ENCODE peak calls at places on chromosome 4, in ten cellular contexts. F, H, J, Z, T, G, B, O, N and W are unnamed samples.

GRCh38 chr4:173526034-173526482 is 4.0 kb downstream of the HAND2 start:
- DNase-seq in F (no peak), H (no peak), J (no peak), Z (no peak), T (no peak), G (no peak), B (no peak), O (no peak), N (peak; percentile 53), W (no peak)

GRCh38 chr4:169314906-169315305 is 44.1 kb upstream of the SH3RF1 start:
- DNase-seq in F (peak; percentile 89), H (peak; percentile 78), J (peak; percentile 68), Z (peak; percentile 82), T (peak; percentile 29), G (peak; percentile 97), B (peak; percentile 92), O (peak; percentile 1), N (peak; percentile 69), W (peak; percentile 53)

GRCh38 chr4:37825943-37826281 is 574 bp upstream of the PGM2 start:
- DNase-seq in F (no peak), H (no peak), J (no peak), Z (no peak), T (no peak), G (peak; percentile 41), B (no peak), O (no peak), N (no peak), W (no peak)

GRCh38 chr4:81084029-81084428 is 53.5 kb downstream of the BMP3 start:
- DNase-seq in F (no peak), H (no peak), J (peak; percentile 53), Z (no peak), T (no peak), G (no peak), B (no peak), O (no peak), N (peak; percentile 64), W (no peak)

GRCh38 chr4:72525938-72526337 is 43.1 kb downstream of the ADAMTS3 start:
- DNase-seq in F (no peak), H (peak; percentile 74), J (peak; percentile 88), Z (peak; percentile 85), T (no peak), G (no peak), B (peak; percentile 76), O (no peak), N (peak; percentile 91), W (no peak)

GRCh38 chr4:8435656-8436121 is 4.8 kb downstream of the ACOX3 start:
- DNase-seq in F (no peak), H (no peak), J (peak; percentile 20), Z (no peak), T (no peak), G (no peak), B (no peak), O (no peak), N (peak; percentile 37), W (peak; percentile 56)

GRCh38 chr4:90958256-90958895 is 831.2 kb downstream of the CCSER1 start:
- DNase-seq in F (no peak), H (no peak), J (peak; percentile 92), Z (no peak), T (no peak), G (no peak), B (no peak), O (no peak), N (peak; percentile 51), W (no peak)

GRCh38 chr4:106763044-106763443 is 273.1 kb downstream of the DKK2 start:
- DNase-seq in F (no peak), H (no peak), J (peak; percentile 6), Z (no peak), T (no peak), G (no peak), B (no peak), O (no peak), N (no peak), W (no peak)

GRCh38 chr4:65670331-65671031 is at the start of gene EPHA5:
- DNase-seq in F (no peak), H (peak; percentile 48), J (peak; percentile 36), Z (peak; percentile 55), T (peak; percentile 58), G (peak; percentile 19), B (peak; percentile 78), O (no peak), N (peak; percentile 90), W (peak; percentile 60)

GRCh38 chr4:65167719-65168118 is 502.6 kb downstream of the EPHA5 start:
- DNase-seq in F (no peak), H (no peak), J (no peak), Z (no peak), T (no peak), G (no peak), B (no peak), O (no peak), N (no peak), W (no peak)

GRCh38 chr4:183426507-183426906 is 17.9 kb upstream of the CDKN2AIP start:
- DNase-seq in F (no peak), H (no peak), J (no peak), Z (no peak), T (no peak), G (no peak), B (no peak), O (no peak), N (no peak), W (no peak)

GRCh38 chr4:20127626-20128025 is 124.1 kb upstream of the SLIT2 start:
- DNase-seq in F (no peak), H (no peak), J (peak; percentile 2), Z (no peak), T (no peak), G (no peak), B (no peak), O (no peak), N (no peak), W (no peak)

GRCh38 chr4:20122198-20122988 is 129.3 kb upstream of the SLIT2 start:
- DNase-seq in F (no peak), H (no peak), J (no peak), Z (no peak), T (no peak), G (no peak), B (no peak), O (no peak), N (no peak), W (no peak)

GRCh38 chr4:20126906-20127305 is 124.8 kb upstream of the SLIT2 start:
- DNase-seq in F (no peak), H (no peak), J (peak; percentile 8), Z (no peak), T (no peak), G (no peak), B (no peak), O (no peak), N (no peak), W (no peak)

GRCh38 chr4:20124317-20125026 is 127.2 kb upstream of the SLIT2 start:
- DNase-seq in F (no peak), H (no peak), J (no peak), Z (no peak), T (no peak), G (no peak), B (no peak), O (no peak), N (no peak), W (no peak)
- TF ChIP-seq CTCF in F (no peak), H (no peak), J (no peak), Z (no peak), T (no peak), G (no peak), B (no peak), O (no peak), N (no peak), W (no peak)

DNA sequence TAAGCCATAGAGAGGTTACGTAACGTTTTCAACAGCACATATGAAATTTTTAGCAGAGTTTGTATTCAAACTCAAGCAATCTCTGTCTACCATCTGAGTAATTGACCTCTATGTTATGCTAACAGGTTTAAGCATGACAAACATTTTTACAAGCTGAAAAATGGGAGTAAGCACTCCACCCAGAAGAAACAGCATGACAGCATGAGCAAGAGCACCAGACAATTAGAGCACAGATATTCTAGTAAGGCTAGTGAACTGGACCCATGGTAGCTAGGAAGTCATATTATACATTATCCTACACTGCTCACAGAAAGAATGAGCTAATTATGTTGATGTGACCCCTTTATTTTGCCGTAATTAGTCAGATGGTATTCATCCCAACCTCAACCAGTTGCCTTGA is 200.5 kb downstream of the PABPC4L start:
- DNase-seq in F (no peak), H (no peak), J (no peak), Z (no peak), T (no peak), G (no peak), B (no peak), O (no peak), N (no peak), W (no peak)
- H3K4me3 ChIP-seq in F (no peak overlapping the region), H (no peak overlapping the region), J (no peak overlapping the region), Z (no peak overlapping the region), T (no peak overlapping the region), G (no peak overlapping the region), B (no peak overlapping the region), O (no peak overlapping the region), N (no peak overlapping the region), W (no peak overlapping the region)

GRCh38 chr4:19575959-19576358 is 675.7 kb upstream of the SLIT2 start:
- DNase-seq in F (no peak), H (no peak), J (no peak), Z (no peak), T (no peak), G (no peak), B (no peak), O (no peak), N (peak; percentile 61), W (no peak)

GRCh38 chr4:19580090-19580489 is 671.6 kb upstream of the SLIT2 start:
- DNase-seq in F (no peak), H (no peak), J (peak; percentile 75), Z (no peak), T (no peak), G (no peak), B (no peak), O (no peak), N (peak; percentile 86), W (no peak)

GRCh38 chr4:19577121-19577520 is 674.6 kb upstream of the SLIT2 start:
- DNase-seq in F (no peak), H (no peak), J (peak; percentile 40), Z (no peak), T (no peak), G (no peak), B (no peak), O (no peak), N (peak; percentile 10), W (no peak)
- H3K9me3 ChIP-seq in F (no peaks in the 10 kb centered on the region), H (no peaks in the 10 kb centered on the region), J (no peaks in the 10 kb centered on the region), Z (no peaks in the 10 kb centered on the region), T (no peaks in the 10 kb centered on the region), G (no peaks in the 10 kb centered on the region), B (no peaks in the 10 kb centered on the region), O (no peaks in the 10 kb centered on the region), N (no peaks in the 10 kb centered on the region), W (no peaks in the 10 kb centered on the region)

DNA sequence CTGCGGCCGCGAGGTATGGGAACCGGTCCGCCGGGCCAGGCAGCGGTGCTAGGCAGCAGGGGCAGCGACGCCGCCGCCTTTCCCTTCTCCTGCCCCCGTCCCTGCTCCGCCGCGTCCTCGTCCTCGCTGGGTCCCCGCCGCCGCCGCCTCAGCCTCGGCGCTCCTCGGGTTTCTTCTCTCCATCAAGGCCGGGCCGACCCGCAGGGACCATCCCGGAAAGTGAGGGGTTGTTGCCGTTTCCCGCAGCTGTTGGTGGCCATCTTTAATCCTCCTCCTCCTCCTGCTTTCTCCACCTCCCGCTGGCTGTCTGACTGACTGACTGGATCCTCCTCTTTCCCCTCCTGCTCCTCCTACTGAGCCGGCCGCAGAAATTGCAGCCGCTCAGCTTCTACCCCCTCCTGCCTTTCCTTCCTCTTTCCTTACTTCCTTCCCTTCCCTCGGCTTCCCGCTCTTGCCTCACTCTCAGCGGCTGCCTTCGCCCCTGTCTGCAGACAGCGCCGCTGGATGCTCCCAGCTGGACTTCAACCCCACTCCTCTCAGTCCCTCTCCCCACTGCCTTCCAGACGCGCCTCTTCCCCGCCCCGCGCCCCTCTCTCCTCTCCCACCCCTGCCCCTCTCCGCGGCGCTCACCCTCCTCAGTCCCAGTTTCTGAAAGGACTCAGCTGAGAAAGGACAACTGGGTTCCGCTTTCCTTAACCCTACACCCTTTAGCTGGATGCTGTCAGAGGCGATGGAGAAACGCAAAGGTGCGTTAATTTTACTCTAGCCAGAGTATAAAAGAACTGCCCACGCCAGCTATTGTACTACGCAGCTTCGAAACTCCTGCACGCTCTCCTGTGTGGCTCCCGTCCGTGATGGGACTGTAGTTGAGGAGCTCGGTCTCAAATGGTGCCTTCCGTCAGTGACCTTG is at the start of gene WDFY3:
- DNase-seq in F (peak; percentile 85), H (peak; percentile 78), J (peak; percentile 92), Z (peak; percentile 90), T (peak; percentile 79), G (peak; percentile 86), B (peak; percentile 95), O (peak; percentile 33), N (peak; percentile 95), W (peak; percentile 77)
- TF ChIP-seq CTCF in F (no peak), H (no peak), J (no peak), Z (no peak), T (no peak), G (no peak), B (no peak), O (no peak), N (peak; percentile 21), W (no peak)